ENCODE peak calls at places on chromosomes 7 and 10, in six cellular contexts. V is stimulated activated CD8-positive, alpha-beta memory T cell treated with anti-CD3 and anti-CD28 coated beads, Interleukin-4, amount 100 ng/mL, for 1 hour; Z is activated T-cell treated with anti-CD3 and anti-CD28 coated beads, Interleukin-2, amount 50 U/mL, for 72 hours; M is astrocyte of the hippocampus; Q is GM18507; B is ureter. F is an unnamed sample.

GRCh38 chr10:113052076-113052830 is 102.2 kb downstream of the TCF7L2 start:
- DNase-seq in V (no peak), Z (no peak), Q (no peak), M (peak), B (no peak), F (no peak)

GRCh38 chr10:110529596-110530011 is 31.9 kb downstream of the DUSP5 start:
- DNase-seq in Z (no peak), Q (no peak), V (no peak), B (no peak), M (no peak), F (peak)

GRCh38 chr7:85102813-85103350 is 84.0 kb downstream of the SEMA3D start:
- DNase-seq in Q (no peak), M (peak), V (no peak), Z (no peak), B (no peak), F (peak)

GRCh38 chr7:30888783-30889182 is 22.9 kb upstream of the AQP1 start:
- DNase-seq in M (peak), V (no peak), Q (no peak), Z (no peak), B (no peak), F (peak)

GRCh38 chr7:151020231-151020630 is 4.1 kb downstream of the ATG9B start:
- DNase-seq in Q (no peak), V (no peak), M (no peak), Z (no peak), B (no peak), F (no peak)

GRCh38 chr7:69430502-69431145 is 167.7 kb upstream of the AUTS2 start:
- DNase-seq in Q (no peak), V (no peak), B (peak), Z (no peak), M (peak), F (peak)

GRCh38 chr7:151034312-151035023 is 6.2 kb downstream of the ABCB8 start:
- DNase-seq in M (no peak), B (no peak), Z (no peak), Q (no peak), V (no peak), F (no peak)

GRCh38 chr10:67815571-67816059 is 22.4 kb downstream of the DNAJC12 start:
- DNase-seq in B (no peak), Z (no peak), V (no peak), M (peak), Q (no peak), F (no peak)

GRCh38 chr10:69558559-69558958 is 14.7 kb downstream of the NEUROG3 start:
- DNase-seq in Q (no peak), Z (no peak), M (no peak), V (no peak), B (no peak), F (no peak)

GRCh38 chr7:117683736-117684135 is 189.5 kb downstream of the CTTNBP2 start:
- DNase-seq in M (no peak), V (no peak), Q (no peak), Z (no peak), B (no peak), F (no peak)

GRCh38 chr7:150716368-150716767 is at the start of gene GIMAP1:
- DNase-seq in Q (no peak), M (no peak), V (peak), Z (peak), B (no peak), F (no peak)

GRCh38 chr10:5293691-5294550 is 70.8 kb upstream of the UCN3 start:
- DNase-seq in Q (peak), V (no peak), B (no peak), Z (peak), M (peak), F (peak)

GRCh38 chr7:120740348-120740747 is 117.6 kb downstream of the TSPAN12 start:
- DNase-seq in Q (no peak), B (no peak), Z (no peak), V (no peak), M (peak), F (peak)

GRCh38 chr7:138852469-138852868 is 54.5 kb upstream of the ATP6V0A4 start:
- DNase-seq in M (no peak), V (no peak), B (no peak), Z (no peak), Q (no peak), F (no peak)

GRCh38 chr10:26437637-26438461 is at the start of gene APBB1IP:
- DNase-seq in Q (no peak), Z (peak), B (peak), V (peak), M (peak), F (peak)

GRCh38 chr10:15439381-15439837 is 68.3 kb upstream of the FAM171A1 start:
- DNase-seq in Z (no peak), B (peak), V (no peak), M (peak), Q (no peak), F (peak)

F was measured in adipocyte.